ENCODE peak calls at places on chromosomes 4 and X, in eight cellular contexts. K is tibial nerve, I is upper lobe of right lung, Z is colonic mucosa, T is psoas muscle, A is PC-3, R is Panc1, F is cardiac muscle cell. J is an unnamed sample. For H3K36me3, the result is how much of the 10 kb centered on the place peaks cover.

GRCh38 chrX:131617182-131617581 is 73.3 kb downstream of the OR13H1 start:
- DNase-seq in F (no peak), Z (no peak), T (no peak), A (peak), I (no peak), K (no peak), R (no peak), J (no peak)

GRCh38 chrX:48697182-48697727 is 721 bp downstream of the SUV39H1 start:
- DNase-seq in F (no peak), R (no peak), K (no peak), T (no peak), I (no peak), Z (no peak), A (no peak), J (no peak)

GRCh38 chr4:166064706-166065105 is 191.7 kb downstream of the TLL1 start:
- DNase-seq in A (no peak), Z (no peak), R (no peak), I (no peak), T (no peak), F (no peak), K (no peak), J (no peak)

GRCh38 chrX:12138366-12139313 is at the start of gene FRMPD4:
- DNase-seq in F (peak), Z (no peak), T (no peak), K (no peak), I (no peak), R (no peak), A (peak), J (peak)

GRCh38 chr4:74623041-74623440 is 171.3 kb downstream of the BTC start:
- DNase-seq in R (peak), T (no peak), A (peak), I (no peak), F (peak), K (no peak), Z (peak), J (peak)

GRCh38 chr4:184386271-184386781 is 88.0 kb downstream of the IRF2 start:
- DNase-seq in F (no peak), R (no peak), Z (peak), K (no peak), A (no peak), I (no peak), T (no peak), J (peak)

GRCh38 chr4:18198653-18199052 is 177.1 kb upstream of the LCORL start:
- DNase-seq in R (no peak), T (no peak), F (no peak), A (no peak), K (no peak), Z (no peak), I (no peak), J (peak)

GRCh38 chrX:134365923-134366322 is 94.0 kb upstream of the HPRT1 start:
- DNase-seq in I (no peak), Z (no peak), K (no peak), T (no peak), F (no peak), R (no peak), A (peak), J (no peak)

GRCh38 chrX:22314692-22315091 is 42.0 kb downstream of the CBLL2 start:
- DNase-seq in Z (no peak), F (peak), R (no peak), A (peak), T (no peak), K (no peak), I (no peak), J (peak)

GRCh38 chr4:101345271-101345595 is 2.1 kb downstream of the PPP3CA start:
- DNase-seq in Z (no peak), R (no peak), A (no peak), T (no peak), K (no peak), I (no peak), F (no peak), J (no peak)

GRCh38 chr4:156763511-156763910 is 208.1 kb downstream of the PDGFC start:
- DNase-seq in Z (no peak), I (no peak), F (no peak), K (no peak), T (no peak), R (no peak), A (no peak), J (no peak)

GRCh38 chr4:14513471-14513870 is 488.8 kb upstream of the CPEB2 start:
- DNase-seq in T (no peak), Z (no peak), F (no peak), K (no peak), A (no peak), R (no peak), I (no peak), J (no peak)

GRCh38 chr4:169823685-169824084 is 65.9 kb upstream of the HPF1 start:
- DNase-seq in Z (no peak), R (no peak), K (no peak), F (peak), A (peak), T (no peak), I (no peak), J (peak)

GRCh38 chr4:82983450-82983849 is 27.2 kb downstream of the LIN54 start:
- DNase-seq in R (no peak), F (no peak), K (no peak), I (no peak), T (no peak), A (no peak), Z (no peak), J (no peak)

GRCh38 chrX:16138108-16138427 is 14.7 kb downstream of the GRPR start:
- DNase-seq in Z (no peak), I (no peak), R (no peak), F (peak), A (no peak), K (no peak), T (no peak), J (peak)

GRCh38 chr4:113020966-113021365 is 28.5 kb upstream of the ANK2 start:
- DNase-seq in Z (no peak), K (no peak), I (no peak), T (no peak), F (no peak), R (no peak), A (no peak), J (no peak)

GRCh38 chr4:184744251-184744650 is 10.4 kb upstream of the CENPU start:
- DNase-seq in K (no peak), T (no peak), I (no peak), A (no peak), Z (no peak), F (no peak), R (no peak), J (no peak)

GRCh38 chrX:14920196-14920595 is 47.0 kb downstream of the MOSPD2 start:
- DNase-seq in R (no peak), T (no peak), Z (no peak), A (no peak), I (no peak), F (no peak), K (no peak), J (no peak)

GRCh38 chrX:120309873-120310730 is 1.2 kb downstream of the TMEM255A start:
- DNase-seq in F (peak), Z (peak), R (no peak), I (no peak), K (no peak), A (peak), T (no peak), J (peak)

GRCh38 chrX:96383428-96383827 is 301.2 kb upstream of the DIAPH2 start:
- DNase-seq in A (no peak), T (no peak), F (no peak), R (no peak), K (no peak), Z (no peak), I (no peak), J (no peak)

GRCh38 chrX:120000490-120001246 is 57.1 kb upstream of the NKAP start:
- DNase-seq in K (no peak), T (no peak), Z (no peak), R (no peak), F (peak), A (peak), I (no peak), J (peak)

GRCh38 chr4:186554890-186555827 is at the start of gene MTNR1A:
- DNase-seq in T (no peak), F (peak), I (no peak), K (no peak), A (no peak), Z (peak), R (no peak), J (peak)

GRCh38 chrX:64570204-64570603 is 175.0 kb upstream of the MTMR8 start:
- DNase-seq in A (no peak), T (no peak), Z (no peak), I (no peak), F (peak), K (no peak), R (no peak), J (peak)

GRCh38 chr4:110567266-110567665 is 55.6 kb downstream of the PITX2 start:
- DNase-seq in F (no peak), K (no peak), I (no peak), Z (no peak), A (no peak), R (no peak), T (no peak), J (no peak)

GRCh38 chrX:37678574-37678973 is 7.0 kb upstream of the XK start:
- DNase-seq in K (no peak), F (no peak), I (no peak), Z (no peak), R (no peak), A (no peak), T (no peak), J (no peak)
- H3K36me3 ChIP-seq in K (under half), F (under half), I (under half), Z (under half), R (under half), A (under half), T (under half), J (under half)

DNA sequence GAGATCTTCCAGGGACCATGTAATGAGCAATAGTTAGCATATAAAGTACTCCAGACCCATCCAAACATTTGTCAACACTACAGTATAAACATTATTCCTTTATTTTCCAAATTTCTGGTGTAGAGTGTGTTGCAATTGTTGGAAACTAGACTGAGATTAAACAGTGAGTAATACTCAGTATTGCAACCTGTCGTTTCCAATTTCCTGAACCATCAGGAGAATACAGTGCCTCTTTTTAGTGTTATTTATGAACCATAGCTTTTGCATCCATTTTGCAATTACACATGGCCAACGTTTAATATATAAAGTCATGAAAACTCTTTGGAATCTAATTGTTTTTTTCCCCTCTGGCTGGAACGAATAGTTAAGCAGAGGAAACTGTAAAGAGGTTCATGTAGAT is 58.3 kb upstream of the DHRSX start:
- DNase-seq in A (no peak), R (no peak), I (no peak), T (no peak), Z (no peak), K (no peak), F (no peak), J (no peak)
- H3K36me3 ChIP-seq in A (under half), R (under half), I (under half), T (under half), Z (under half), K (under half), F (under half), J (under half)

DNA sequence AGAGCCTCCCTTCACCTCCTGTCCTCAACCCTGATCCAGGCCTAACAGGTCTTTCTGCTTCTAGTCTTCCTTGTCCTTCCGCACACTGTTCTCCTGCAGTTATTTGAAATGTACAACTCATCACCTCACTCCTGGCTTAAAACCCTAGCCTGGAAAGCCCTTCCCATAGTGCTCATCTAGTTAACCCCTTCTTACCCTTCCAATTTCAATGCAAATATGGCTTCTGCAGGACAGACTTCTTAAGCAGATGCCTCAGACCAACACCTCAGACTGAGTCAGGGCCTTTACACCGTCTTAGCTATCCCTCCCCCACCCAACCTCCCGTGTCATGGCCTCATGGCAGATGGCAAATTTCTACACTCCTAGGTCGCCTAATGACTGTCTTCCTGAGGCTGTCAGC is 130.4 kb downstream of the BCOR start:
- DNase-seq in F (no peak), K (no peak), R (no peak), Z (no peak), A (peak), I (no peak), T (no peak), J (peak)
- H3K36me3 ChIP-seq in F (under half), K (under half), R (under half), Z (under half), A (under half), I (under half), T (under half), J (under half)

GRCh38 chr4:173391691-173392090 is 7.2 kb downstream of the SCRG1 start:
- DNase-seq in K (no peak), T (no peak), R (no peak), Z (no peak), I (no peak), F (no peak), A (no peak), J (no peak)
- H3K36me3 ChIP-seq in K (half or more), T (under half), R (under half), Z (under half), I (under half), F (under half), A (under half), J (under half)

GRCh38 chr4:119268466-119268865 is 53.5 kb downstream of the FABP2 start:
- DNase-seq in T (no peak), F (no peak), Z (no peak), I (no peak), R (no peak), A (no peak), K (no peak), J (no peak)
- H3K36me3 ChIP-seq in T (under half), F (half or more), Z (under half), I (half or more), R (under half), A (under half), K (half or more), J (under half)